ENCODE peak calls at places on chromosomes 16 and 17, in seven cellular contexts. H is RWPE2, Z is prostate gland, N is AG04450, D is RWPE1, B is thoracic aorta, R is HCT116. O is an unnamed sample.

GRCh38 chr17:3924421-3925350 is 8.4 kb upstream of the P2RX1 start:
- DNase-seq in H (no peak), Z (no peak), N (no peak), D (no peak), B (no peak), R (no peak), O (no peak)

GRCh38 chr17:74282587-74283370 is 8.7 kb downstream of the DNAI2 start:
- DNase-seq in H (no peak), Z (no peak), N (no peak), D (peak; percentile 65), B (no peak), R (no peak), O (no peak)

GRCh38 chr16:28524544-28525179 is 14.1 kb downstream of the NUPR1 start:
- DNase-seq in H (no peak), Z (no peak), N (no peak), D (no peak), B (no peak), R (no peak), O (no peak)

GRCh38 chr17:38598536-38598935 is 7.2 kb downstream of the SRCIN1 start:
- DNase-seq in H (no peak), Z (peak; percentile 36), N (peak; percentile 13), D (peak; percentile 51), B (no peak), R (peak; percentile 87), O (peak; percentile 91)

GRCh38 chr17:78992542-78993212 is 13.0 kb upstream of the LGALS3BP start:
- DNase-seq in H (no peak), Z (no peak), N (no peak), D (no peak), B (no peak), R (no peak), O (no peak)

GRCh38 chr17:238071-238963 is 56.9 kb upstream of the DOC2B start:
- DNase-seq in H (peak; percentile 54), Z (no peak), N (no peak), D (no peak), B (no peak), R (no peak), O (peak; percentile 4)

GRCh38 chr17:39677581-39678339 is 9.5 kb downstream of the PNMT start:
- DNase-seq in H (no peak), Z (no peak), N (no peak), D (no peak), B (peak; percentile 83), R (no peak), O (no peak)

GRCh38 chr17:2828396-2829038 is 32.3 kb downstream of the RAP1GAP2 start:
- DNase-seq in H (no peak), Z (no peak), N (no peak), D (peak; percentile 84), B (no peak), R (peak; percentile 43), O (peak; percentile 61)

GRCh38 chr16:83830769-83831450 is 23.1 kb downstream of the HSBP1 start:
- DNase-seq in H (no peak), Z (no peak), N (no peak), D (no peak), B (no peak), R (no peak), O (no peak)

GRCh38 chr17:40107266-40107980 is 7.0 kb upstream of the NR1D1 start:
- DNase-seq in H (no peak), Z (no peak), N (no peak), D (no peak), B (no peak), R (no peak), O (no peak)

GRCh38 chr16:29876578-29877249 is 13.7 kb upstream of the CDIPT start:
- DNase-seq in H (no peak), Z (no peak), N (no peak), D (no peak), B (no peak), R (no peak), O (no peak)

GRCh38 chr16:11597268-11597690 is 10.6 kb upstream of the LITAF start:
- DNase-seq in H (no peak), Z (no peak), N (no peak), D (no peak), B (no peak), R (no peak), O (no peak)

GRCh38 chr17:64950871-64951270 is 31.6 kb upstream of the LRRC37A3 start:
- DNase-seq in H (no peak), Z (no peak), N (no peak), D (no peak), B (no peak), R (no peak), O (no peak)

GRCh38 chr16:30417447-30418349 is 10.3 kb downstream of the ZNF771 start:
- DNase-seq in H (peak; percentile 89), Z (peak; percentile 78), N (peak; percentile 80), D (peak; percentile 80), B (peak; percentile 15), R (peak; percentile 91), O (peak; percentile 92)

GRCh38 chr16:66250686-66251405 is 115.6 kb upstream of the CDH5 start:
- DNase-seq in H (no peak), Z (peak; percentile 40), N (no peak), D (no peak), B (no peak), R (no peak), O (no peak)

GRCh38 chr16:50677351-50677750 is 3.8 kb downstream of the SNX20 start:
- DNase-seq in H (no peak), Z (no peak), N (no peak), D (no peak), B (no peak), R (no peak), O (no peak)

GRCh38 chr17:82314721-82315605 is 2.4 kb downstream of the CD7 start:
- DNase-seq in H (no peak), Z (no peak), N (no peak), D (no peak), B (no peak), R (no peak), O (no peak)

DNA sequence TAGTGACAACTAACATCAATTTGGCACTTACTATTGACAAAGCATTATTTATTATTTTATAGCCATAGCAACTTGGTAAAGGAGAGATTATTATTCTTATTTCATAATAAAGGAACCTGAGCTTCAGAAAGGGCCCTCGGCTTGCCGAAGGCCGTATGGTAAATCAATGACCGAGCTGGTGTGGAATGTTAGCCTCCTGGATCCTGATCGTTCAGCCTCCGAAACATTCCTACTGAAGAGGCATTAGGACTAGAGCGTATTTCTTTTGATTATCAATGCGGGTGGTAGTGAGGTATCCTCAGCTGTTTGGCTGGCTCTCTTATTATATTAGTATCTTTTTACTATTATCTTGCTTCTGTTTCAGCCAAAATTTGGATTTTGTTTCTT is 199.3 kb upstream of the TBX2 start:
- DNase-seq in H (no peak), Z (no peak), N (peak; percentile 36), D (no peak), B (no peak), R (no peak), O (peak; percentile 17)
- H3K27ac ChIP-seq in H (no peak overlapping the region), Z (no peak overlapping the region), N (peak overlapping the region; percentile 42), D (no peak overlapping the region), B (peak overlapping the region; percentile 88), R (no peak overlapping the region), O (no peak overlapping the region)

GRCh38 chr16:73023320-73023719 is 24.6 kb downstream of the ZFHX3 start:
- DNase-seq in H (no peak), Z (no peak), N (no peak), D (no peak), B (no peak), R (no peak), O (no peak)

GRCh38 chr16:73023752-73024570 is 24.0 kb downstream of the ZFHX3 start:
- DNase-seq in H (no peak), Z (no peak), N (no peak), D (no peak), B (no peak), R (no peak), O (no peak)

GRCh38 chr16:73020409-73020884 is 27.5 kb downstream of the ZFHX3 start:
- DNase-seq in H (peak; percentile 81), Z (peak; percentile 58), N (peak; percentile 46), D (peak; percentile 77), B (peak; percentile 65), R (peak; percentile 72), O (peak; percentile 95)

GRCh38 chr16:73021866-73022495 is 25.9 kb downstream of the ZFHX3 start:
- DNase-seq in H (no peak), Z (no peak), N (no peak), D (no peak), B (no peak), R (no peak), O (no peak)

DNA sequence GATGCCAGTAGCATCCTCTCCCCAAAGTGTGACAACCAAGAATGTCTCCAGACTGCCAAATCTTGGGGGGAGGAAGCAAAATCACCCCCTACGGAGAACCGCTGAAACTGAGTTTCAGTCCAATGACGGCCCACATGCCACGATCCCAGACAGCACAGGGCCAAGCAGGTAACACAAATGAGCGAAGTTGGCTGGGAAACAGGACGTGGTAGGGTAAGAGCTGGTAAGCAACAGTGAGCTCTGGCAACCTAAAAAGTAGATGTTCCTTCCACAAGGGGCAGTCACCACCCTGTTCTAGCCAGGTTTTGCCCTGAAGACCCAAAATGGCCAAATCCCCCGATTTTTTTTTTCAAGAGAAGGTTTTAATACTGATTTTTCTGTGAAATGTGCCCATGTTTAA is 25.4 kb downstream of the ZFHX3 start:
- DNase-seq in H (no peak), Z (no peak), N (no peak), D (no peak), B (no peak), R (no peak), O (no peak)
- H3K27ac ChIP-seq in H (no peak overlapping the region), Z (peak overlapping the region; percentile 1), N (no peak overlapping the region), D (no peak overlapping the region), B (no peak overlapping the region), R (no peak overlapping the region), O (no peak overlapping the region)

DNA sequence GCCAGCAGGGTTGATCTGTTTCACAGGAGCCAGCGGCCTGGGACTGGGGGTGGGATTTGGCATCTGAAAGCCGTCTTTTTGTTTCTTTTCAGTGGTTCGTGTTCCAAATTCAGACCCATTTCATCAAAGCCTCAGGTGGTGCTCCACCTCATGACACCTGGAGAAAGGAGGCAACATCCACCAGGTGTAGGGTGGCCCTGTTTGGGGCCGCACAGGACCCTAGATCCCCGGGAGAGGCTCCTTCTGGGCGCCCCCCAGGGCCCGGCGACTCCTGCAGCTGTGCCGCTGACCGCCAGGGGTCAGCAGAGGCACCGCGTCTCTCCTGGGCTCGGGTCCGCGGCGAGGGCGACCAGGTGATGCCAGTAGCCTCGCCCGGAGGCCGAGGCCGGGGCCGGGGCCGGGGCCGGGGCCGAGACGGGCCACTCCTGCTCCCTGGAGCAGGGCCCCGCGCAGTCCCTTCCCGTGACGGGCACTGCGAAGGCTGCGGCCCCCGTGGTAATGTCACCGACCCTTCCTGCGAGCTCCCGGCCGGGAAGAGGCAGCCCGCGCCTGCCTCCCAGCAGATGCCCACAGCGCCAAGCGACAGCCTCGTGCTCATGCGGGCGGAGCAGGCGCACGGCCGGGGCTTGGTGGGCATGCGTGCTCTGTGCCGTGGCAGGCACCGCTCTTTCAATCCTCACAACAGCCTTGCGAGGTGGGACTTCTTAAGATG is 118.6 kb downstream of the C16orf78 start:
- DNase-seq in H (peak; percentile 56), Z (peak; percentile 27), N (no peak), D (peak; percentile 30), B (no peak), R (no peak), O (peak; percentile 79)
- H3K27ac ChIP-seq in H (no peak overlapping the region), Z (no peak overlapping the region), N (no peak overlapping the region), D (no peak overlapping the region), B (no peak overlapping the region), R (no peak overlapping the region), O (no peak overlapping the region)

DNA sequence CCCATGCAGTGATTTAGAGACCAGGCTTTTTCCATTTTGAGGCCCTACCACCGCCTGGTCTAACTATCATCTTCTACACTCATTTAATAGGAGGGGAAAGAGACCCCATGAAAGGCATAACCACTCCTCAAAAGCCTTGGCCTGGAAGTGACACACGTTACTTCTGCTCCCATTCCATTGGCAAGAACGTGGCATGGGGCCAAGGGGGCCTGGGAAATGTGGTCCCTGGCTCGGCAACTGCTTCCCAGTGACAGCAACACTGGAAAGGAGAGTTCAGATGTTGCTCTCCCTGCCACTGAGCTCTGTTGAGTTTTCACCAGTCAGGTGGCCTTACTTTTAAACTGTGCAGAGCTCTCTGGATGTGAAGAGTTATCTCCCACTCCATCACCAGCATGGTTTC is 45.2 kb upstream of the MAP3K14 start:
- DNase-seq in H (peak; percentile 12), Z (no peak), N (no peak), D (no peak), B (no peak), R (no peak), O (no peak)
- H3K27ac ChIP-seq in H (no peak overlapping the region), Z (no peak overlapping the region), N (no peak overlapping the region), D (no peak overlapping the region), B (no peak overlapping the region), R (no peak overlapping the region), O (no peak overlapping the region)